ENCODE peak calls at places on chromosomes 6 and 20, in four cellular contexts. F is pancreas, Q is tibial nerve, N is GM12864. Z is an unnamed sample.

GRCh38 chr6:93962566-93962965 is 543.2 kb upstream of the EPHA7 start:
- DNase-seq in F (peak; percentile 13), Q (no peak), N (no peak), Z (no peak)

GRCh38 chr6:158780963-158781691 is 38.0 kb downstream of the EZR start:
- DNase-seq in F (peak; percentile 84), Q (no peak), N (no peak), Z (peak; percentile 82)

GRCh38 chr6:193773-194310 is 98.4 kb upstream of the DUSP22 start:
- DNase-seq in F (no peak), Q (no peak), N (peak; percentile 83), Z (no peak)

GRCh38 chr20:38357653-38358207 is 11.4 kb downstream of the LBP start:
- DNase-seq in F (no peak), Q (no peak), N (no peak), Z (no peak)

GRCh38 chr6:50145125-50145524 is 95.4 kb upstream of the DEFB112 start:
- DNase-seq in F (no peak), Q (no peak), N (no peak), Z (no peak)

GRCh38 chr6:6752129-6752528 is 163.6 kb downstream of the LY86 start:
- DNase-seq in F (no peak), Q (no peak), N (no peak), Z (no peak)

GRCh38 chr20:23242556-23243180 is 107.9 kb upstream of the NXT1 start:
- DNase-seq in F (no peak), Q (no peak), N (no peak), Z (no peak)

GRCh38 chr6:29011276-29011734 is 6.2 kb upstream of the ZNF311 start:
- DNase-seq in F (no peak), Q (no peak), N (no peak), Z (no peak)

GRCh38 chr6:69279805-69280204 is 517.0 kb downstream of the LMBRD1 start:
- DNase-seq in F (no peak), Q (no peak), N (no peak), Z (no peak)

GRCh38 chr20:57264151-57264792 is 2.2 kb downstream of the BMP7 start:
- DNase-seq in F (peak; percentile 62), Q (no peak), N (no peak), Z (peak; percentile 14)

GRCh38 chr20:57265649-57266250 is 691 bp downstream of the BMP7 start:
- DNase-seq in F (peak; percentile 75), Q (no peak), N (no peak), Z (no peak)

GRCh38 chr20:57266251-57267157 is at the start of gene BMP7:
- DNase-seq in F (peak; percentile 55), Q (peak; percentile 17), N (no peak), Z (no peak)

GRCh38 chr20:57263767-57264150 is 2.7 kb downstream of the BMP7 start:
- DNase-seq in F (no peak), Q (no peak), N (no peak), Z (no peak)

DNA sequence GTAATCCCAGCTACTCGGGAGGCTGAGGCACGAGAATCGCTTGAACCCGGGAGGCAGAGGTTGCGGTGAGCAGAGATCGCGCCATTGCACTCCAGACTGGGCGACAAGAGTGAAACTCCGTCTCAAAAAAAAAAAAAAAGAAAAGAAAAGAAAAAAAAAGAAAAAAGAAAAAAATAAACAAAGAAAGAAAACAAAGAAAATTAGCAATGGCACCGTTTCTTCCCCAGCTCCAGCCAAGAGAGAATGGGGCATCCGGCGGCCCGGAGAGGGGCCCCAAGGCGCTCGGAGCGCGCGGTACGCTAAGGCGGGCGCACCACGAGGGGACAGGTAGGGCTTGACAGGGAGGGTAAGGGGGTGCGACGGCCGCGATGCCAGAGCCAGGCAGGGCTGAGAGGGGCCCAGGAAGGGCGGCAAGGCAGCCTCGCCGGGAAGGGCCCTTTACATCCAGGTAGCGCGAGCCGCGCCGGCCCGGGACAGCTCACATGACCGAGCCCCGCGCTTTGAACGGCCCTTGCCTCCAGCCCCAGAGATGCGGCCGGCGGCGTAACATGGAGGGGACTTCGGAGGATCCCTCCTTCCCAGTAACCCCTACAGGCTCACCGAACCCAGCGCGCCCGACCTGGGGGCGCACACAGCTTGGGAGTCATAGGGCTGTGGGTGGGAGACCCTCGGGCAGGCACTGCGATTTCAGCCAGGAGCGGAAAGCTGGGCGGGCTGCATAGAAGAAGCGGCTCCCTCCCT is 1.4 kb downstream of the BMP7 start:
- DNase-seq in F (peak; percentile 67), Q (no peak), N (no peak), Z (no peak)
- H3K4me3 ChIP-seq in F (no peak overlapping the region), Q (peak overlapping the region; percentile 61), N (no peak overlapping the region), Z (no peak overlapping the region)

GRCh38 chr6:56767435-56767834 is 124.7 kb upstream of the DST start:
- DNase-seq in F (no peak), Q (no peak), N (no peak), Z (no peak)

GRCh38 chr6:56770011-56770520 is 127.4 kb upstream of the DST start:
- DNase-seq in F (no peak), Q (no peak), N (no peak), Z (no peak)

GRCh38 chr6:56766139-56766805 is 123.6 kb upstream of the DST start:
- DNase-seq in F (no peak), Q (no peak), N (no peak), Z (no peak)

GRCh38 chr6:56766806-56767178 is 124.1 kb upstream of the DST start:
- DNase-seq in F (no peak), Q (no peak), N (peak; percentile 94), Z (no peak)

GRCh38 chr6:56767892-56768531 is 125.3 kb upstream of the DST start:
- DNase-seq in F (no peak), Q (no peak), N (no peak), Z (no peak)
- TF ChIP-seq CTCF in F (no peak), Q (no peak), N (no peak), Z (peak; percentile 40)

GRCh38 chr20:434221-434620 is 26.1 kb downstream of the RBCK1 start:
- DNase-seq in F (no peak), Q (no peak), N (no peak), Z (no peak)
- H3K4me3 ChIP-seq in F (no peak overlapping the region), Q (no peak overlapping the region), N (no peak overlapping the region), Z (no peak overlapping the region)

GRCh38 chr6:43011207-43011606 is 2.5 kb downstream of the MEA1 start:
- DNase-seq in F (no peak), Q (no peak), N (no peak), Z (no peak)
- TF ChIP-seq CTCF in F (no peak), Q (no peak), N (no peak), Z (no peak)

DNA sequence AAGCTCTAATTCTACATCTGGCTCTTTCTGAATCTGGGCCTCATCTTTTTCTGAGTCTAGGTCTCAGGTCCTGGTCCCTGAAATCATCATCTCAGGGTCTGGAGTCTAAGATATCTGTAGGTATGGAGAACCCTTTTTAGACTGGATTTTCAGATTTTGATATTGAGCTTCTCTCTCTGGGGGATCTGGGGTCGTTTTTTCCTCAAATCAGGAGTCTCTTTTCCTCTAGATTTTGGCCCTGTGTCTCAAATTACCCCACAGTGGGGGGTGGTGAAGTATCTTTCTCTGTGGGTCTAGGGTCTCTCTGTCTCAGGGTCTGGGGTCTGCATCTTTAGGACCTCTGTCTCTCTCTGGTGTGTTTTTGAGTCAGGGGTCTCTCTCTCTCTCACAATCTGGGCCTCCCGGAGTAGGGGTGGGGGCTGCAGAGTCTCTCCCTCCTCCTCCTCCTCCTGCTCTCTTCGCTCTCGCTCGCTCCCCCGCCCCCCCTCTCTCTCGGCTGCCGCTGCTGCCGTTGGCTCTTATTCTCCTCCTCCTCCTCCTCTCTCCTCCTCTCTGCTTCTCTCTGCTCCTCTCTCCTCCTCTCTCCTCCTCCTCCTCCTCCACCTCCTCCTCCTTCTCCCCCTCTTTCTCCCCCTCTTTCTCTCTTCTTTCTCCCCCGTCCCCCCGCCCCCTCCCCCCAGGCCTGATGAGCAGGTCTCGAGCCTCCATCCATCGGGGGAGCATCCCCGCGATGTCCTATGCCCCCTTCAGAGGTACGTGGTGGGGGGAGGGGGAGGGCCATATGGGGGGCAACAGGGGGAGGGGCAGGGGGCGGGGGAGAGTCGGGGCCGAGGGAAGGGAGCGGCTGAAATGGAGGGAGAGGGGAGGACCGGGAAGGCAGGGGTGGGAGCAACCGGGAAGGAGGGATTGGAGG is at the start of gene SYNGAP1:
- DNase-seq in F (no peak), Q (peak; percentile 52), N (no peak), Z (no peak)
- H3K4me3 ChIP-seq in F (no peak within 1 kb of the TSS), Q (peak within 1 kb of the TSS; percentile 51), N (peak within 1 kb of the TSS; percentile 3), Z (no peak within 1 kb of the TSS)

DNA sequence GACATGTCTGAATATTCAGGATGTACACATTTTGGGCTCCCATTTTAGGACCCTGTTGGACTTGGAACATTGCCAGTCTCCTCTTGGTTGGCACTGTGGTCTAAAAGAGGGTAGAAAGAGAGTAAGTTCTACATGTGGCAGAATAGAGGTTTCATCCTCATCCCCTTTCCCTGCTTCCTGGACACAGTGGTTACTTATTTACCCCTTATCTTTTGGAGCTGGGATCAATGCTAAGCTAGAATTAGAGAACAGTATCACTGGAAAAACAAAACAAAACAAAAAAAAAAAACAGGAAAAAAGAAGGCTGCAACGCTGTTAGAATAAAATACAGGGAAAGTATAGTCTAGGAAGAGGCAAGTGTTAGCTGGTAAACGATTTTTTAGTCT is 790.6 kb downstream of the MAFB start:
- DNase-seq in F (no peak), Q (no peak), N (no peak), Z (no peak)
- TF ChIP-seq CTCF in F (no peak), Q (no peak), N (no peak), Z (no peak)

DNA sequence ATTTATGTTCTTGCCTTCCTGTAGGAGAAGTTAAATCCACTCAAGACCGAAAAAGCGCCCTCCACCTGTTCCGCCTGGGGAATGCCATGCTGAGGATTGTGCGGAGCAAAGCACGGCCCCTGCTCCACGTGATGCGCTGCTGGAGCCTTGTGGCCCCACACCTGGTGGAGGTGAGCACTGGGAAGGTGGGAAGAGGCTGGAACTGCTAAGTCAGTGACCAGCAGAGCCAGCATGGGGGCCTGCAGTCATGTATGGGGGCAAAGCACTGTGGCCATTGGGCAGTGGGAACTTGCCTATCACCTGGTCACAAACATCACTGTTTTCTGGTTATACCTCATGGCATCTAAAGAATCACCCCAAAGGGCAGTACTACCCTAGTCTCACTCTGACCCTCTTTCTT is 78.5 kb upstream of the PBOV1 start:
- DNase-seq in F (no peak), Q (no peak), N (no peak), Z (no peak)
- H3K4me3 ChIP-seq in F (no peak overlapping the region), Q (no peak overlapping the region), N (no peak overlapping the region), Z (no peak overlapping the region)